ENCODE peak calls at places on chromosomes 5 and 9, in four cellular contexts. T is nephron progenitor cell, P is hepatocyte, C is neural crest cell. X is an unnamed sample.

GRCh38 chr5:158382473-158382872 is 523.5 kb upstream of the CLINT1 start:
- DNase-seq in T (no peak), P (peak), C (no peak), X (peak)

GRCh38 chr5:50420343-50420935 is 20.6 kb downstream of the EMB start:
- DNase-seq in P (no peak), T (no peak), C (no peak), X (no peak)

GRCh38 chr5:110884005-110884404 is 145.2 kb downstream of the SLC25A46 start:
- DNase-seq in P (no peak), T (no peak), C (no peak), X (peak)

GRCh38 chr9:10173561-10173960 is 439.2 kb downstream of the PTPRD start:
- DNase-seq in P (no peak), T (no peak), C (no peak), X (no peak)

GRCh38 chr9:132708239-132708638 is 38.0 kb downstream of the GTF3C4 start:
- DNase-seq in C (no peak), T (no peak), P (no peak), X (no peak)

GRCh38 chr9:120989065-120989464 is 61.0 kb downstream of the C5 start:
- DNase-seq in P (no peak), C (no peak), T (no peak), X (no peak)

GRCh38 chr5:132309679-132310078 is 15.5 kb downstream of the SLC22A4 start:
- DNase-seq in P (no peak), T (no peak), C (no peak), X (no peak)

GRCh38 chr9:132116583-132116982 is 36.9 kb upstream of the MED27 start:
- DNase-seq in C (no peak), P (no peak), T (no peak), X (no peak)

DNA sequence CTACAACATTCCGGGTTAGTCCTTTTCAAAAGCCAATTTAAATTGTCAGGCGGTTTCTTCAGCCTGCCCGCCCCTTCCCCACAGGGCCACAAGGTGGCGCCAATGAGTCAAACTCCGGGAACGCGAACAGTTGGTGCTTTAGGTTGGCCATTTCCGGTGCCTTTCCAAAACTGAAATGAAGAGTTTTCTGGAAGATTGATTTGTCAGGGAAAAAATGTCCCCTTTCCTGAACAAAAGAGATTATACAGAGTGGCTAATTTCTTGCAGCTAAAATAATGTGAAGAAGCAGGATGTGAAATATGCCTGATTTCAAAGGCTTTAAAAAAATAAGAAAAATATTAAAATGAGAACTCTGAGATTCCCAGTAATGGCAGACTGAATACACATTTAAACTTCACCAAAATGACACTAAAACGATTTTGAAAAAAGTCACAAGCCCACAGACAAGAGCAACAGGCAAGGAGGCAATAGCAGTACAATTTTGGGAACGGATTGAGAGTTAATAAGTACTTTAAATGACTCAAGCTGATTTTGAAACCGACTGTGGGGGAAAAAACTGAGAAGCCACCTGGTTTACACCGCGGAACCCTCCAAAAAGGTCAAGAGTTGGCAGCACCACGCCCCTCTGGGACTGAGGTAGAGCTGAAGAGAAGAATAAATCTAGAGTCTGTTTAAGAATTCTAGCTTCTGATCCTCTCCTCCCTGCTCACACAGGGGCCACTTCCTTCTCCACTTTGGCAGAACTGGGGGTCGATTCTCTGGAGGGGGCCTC is 45.7 kb downstream of the SLC46A2 start:
- DNase-seq in T (peak), C (peak), P (peak), X (peak)
- TF ChIP-seq CTCF in T (peak), C (peak), P (peak), X (peak)

GRCh38 chr5:151087475-151087874 is 6.6 kb upstream of the TNIP1 start:
- DNase-seq in P (no peak), T (no peak), C (no peak), X (no peak)
- TF ChIP-seq CTCF in P (no peak), T (no peak), C (no peak), X (no peak)

GRCh38 chr5:76482961-76483360 is 79.9 kb downstream of the IQGAP2 start:
- DNase-seq in P (no peak), T (no peak), C (no peak), X (no peak)

GRCh38 chr5:76479973-76480667 is 77.0 kb downstream of the IQGAP2 start:
- DNase-seq in P (peak), T (no peak), C (no peak), X (no peak)

GRCh38 chr5:76485511-76485910 is 82.4 kb downstream of the IQGAP2 start:
- DNase-seq in C (no peak), T (no peak), P (no peak), X (no peak)

GRCh38 chr5:76487784-76488183 is 84.7 kb downstream of the IQGAP2 start:
- DNase-seq in T (no peak), C (no peak), P (no peak), X (no peak)

DNA sequence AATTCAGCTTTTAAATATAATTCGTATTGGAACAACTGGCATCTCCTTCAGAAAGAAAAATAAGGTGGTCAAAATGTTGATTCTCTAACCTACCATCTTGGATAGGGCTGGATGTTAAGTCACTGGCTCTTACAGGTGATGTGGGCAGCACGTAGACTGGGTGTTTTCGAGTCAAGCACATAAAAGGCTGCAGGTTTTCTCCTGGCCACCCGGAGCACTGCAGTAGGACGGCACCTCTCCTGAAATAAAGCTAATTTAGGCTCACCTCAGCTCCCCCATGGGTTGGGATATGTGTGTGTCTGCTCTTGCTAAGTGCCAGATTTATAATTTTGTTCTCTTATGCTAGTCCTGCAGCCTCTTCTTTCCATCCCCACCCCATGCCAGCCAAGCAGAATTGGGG is 80.3 kb downstream of the IQGAP2 start:
- DNase-seq in C (no peak), P (no peak), T (no peak), X (no peak)
- TF ChIP-seq CTCF in C (no peak), P (no peak), T (no peak), X (no peak)

GRCh38 chr5:123916331-123917121 is 404.5 kb downstream of the CSNK1G3 start:
- DNase-seq in P (peak), T (no peak), C (no peak), X (peak)
- TF ChIP-seq CTCF in P (no peak), T (no peak), C (no peak), X (no peak)

DNA sequence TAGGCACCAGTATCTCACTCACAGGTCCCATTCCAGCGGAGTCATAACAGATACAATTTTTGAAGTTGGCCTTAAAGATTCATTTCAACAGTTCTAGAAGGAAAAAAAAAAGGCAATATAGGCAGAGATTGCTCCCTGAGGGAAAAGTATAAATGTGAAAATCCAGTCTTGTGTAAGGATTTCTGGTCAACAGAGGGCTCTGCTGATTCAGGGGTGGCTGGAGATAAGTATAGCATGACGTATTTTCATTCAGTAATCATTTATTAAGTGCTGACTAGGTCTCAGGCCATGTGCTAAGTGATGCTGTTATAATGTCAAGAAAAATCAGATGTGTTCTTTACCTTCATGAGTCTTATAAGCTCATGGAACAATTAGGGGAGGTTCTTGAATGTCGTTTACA is 377.3 kb upstream of the MEF2C start:
- DNase-seq in T (no peak), C (no peak), P (no peak), X (no peak)
- TF ChIP-seq CTCF in T (no peak), C (no peak), P (no peak), X (no peak)

GRCh38 chr5:18043344-18043743 is 409.1 kb downstream of the TAF11L14 start:
- DNase-seq in P (no peak), C (no peak), T (no peak), X (peak)
- TF ChIP-seq CTCF in P (no peak), C (no peak), T (no peak), X (no peak)

DNA sequence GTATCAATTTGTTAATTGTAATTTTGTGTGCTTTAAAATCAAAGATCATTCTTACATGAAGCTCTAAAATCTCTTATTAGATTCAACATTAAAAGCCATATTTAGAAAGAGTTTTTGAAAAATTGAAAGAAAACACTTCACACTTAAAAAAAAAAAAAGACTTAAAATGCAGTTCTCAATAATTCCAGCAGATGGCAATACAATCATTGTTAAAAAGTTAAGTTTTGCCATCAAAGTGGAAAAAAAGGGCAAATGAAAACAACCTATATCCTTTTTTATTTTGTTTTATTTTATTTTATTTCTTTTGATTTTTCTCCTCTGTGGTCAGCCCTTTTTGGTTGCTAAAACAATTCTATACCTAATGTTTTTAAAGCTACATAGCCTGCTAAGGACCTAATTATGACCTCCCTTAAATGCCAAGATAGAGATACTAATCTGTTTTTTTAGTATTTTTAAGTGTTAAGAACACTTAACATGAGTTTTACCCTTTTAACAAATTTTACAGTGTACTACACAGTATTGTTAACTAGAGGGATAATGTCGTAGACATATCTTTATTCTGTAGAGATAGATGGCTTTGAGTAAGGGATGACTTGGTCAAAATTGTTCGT is 154.2 kb upstream of the DAB2 start:
- DNase-seq in T (no peak), P (peak), C (no peak), X (peak)
- TF ChIP-seq CTCF in T (peak), P (peak), C (peak), X (peak)

DNA sequence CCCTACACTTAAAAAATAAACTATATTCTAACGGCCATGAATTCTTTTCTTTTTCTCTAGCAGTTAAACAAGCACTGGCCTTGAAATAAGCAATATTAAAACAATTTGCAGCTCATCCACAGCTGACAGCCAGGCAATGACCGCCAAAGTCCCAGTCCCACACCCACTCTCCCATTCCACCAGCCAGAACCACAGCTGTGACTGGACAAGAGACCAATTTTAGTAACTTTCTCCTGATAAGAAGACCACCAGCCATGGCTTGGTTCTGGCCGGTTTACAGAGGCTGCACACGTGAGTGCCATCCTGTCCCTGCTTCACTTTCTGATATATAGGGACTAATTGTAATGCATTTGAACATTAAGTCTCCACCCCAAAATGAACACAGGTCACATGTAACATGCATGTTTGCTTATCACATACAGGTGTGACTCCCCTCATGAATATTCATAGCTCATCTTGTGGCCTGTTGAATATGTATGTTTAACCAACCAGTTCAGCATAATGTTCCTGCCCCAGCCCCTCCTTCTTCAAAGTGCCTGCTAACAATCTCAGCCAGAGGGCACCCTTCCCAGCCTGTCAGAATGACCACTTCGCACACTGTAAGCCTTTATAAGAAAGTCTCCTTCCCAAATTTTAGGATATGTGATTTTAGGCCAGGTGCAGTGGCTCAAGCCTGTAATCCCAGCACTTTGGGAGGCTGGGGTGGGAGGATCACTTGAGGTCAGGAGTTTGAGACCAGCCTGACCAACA is 23.9 kb upstream of the FANCC start:
- DNase-seq in P (no peak), T (no peak), C (no peak), X (peak)
- TF ChIP-seq CTCF in P (peak), T (no peak), C (peak), X (no peak)

DNA sequence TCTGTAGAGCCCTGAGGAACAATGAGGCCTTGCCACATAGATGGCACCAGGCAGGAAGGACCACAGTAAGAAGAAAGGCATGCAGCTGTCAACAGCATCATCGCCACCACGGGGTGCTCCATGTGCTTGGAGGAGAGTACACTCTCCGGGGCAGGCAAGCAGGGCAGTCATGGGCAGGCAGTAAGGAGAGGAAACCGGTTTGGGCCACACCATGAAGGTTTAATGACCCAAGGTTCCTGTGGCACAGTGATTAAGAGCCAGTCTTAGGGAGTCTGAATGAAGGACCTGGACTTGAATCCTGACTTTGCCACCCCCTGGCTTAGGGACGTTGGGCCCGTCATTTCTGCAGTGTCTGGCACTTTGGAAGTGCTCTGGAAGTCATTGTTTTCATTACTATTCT is 80.6 kb upstream of the ZBTB43 start:
- DNase-seq in C (no peak), P (no peak), T (no peak), X (no peak)
- TF ChIP-seq CTCF in C (no peak), P (no peak), T (no peak), X (no peak)

GRCh38 chr5:80656425-80656824 is 1.6 kb upstream of the DHFR start:
- DNase-seq in C (no peak), P (no peak), T (no peak), X (no peak)
- TF ChIP-seq CTCF in C (peak), P (no peak), T (no peak), X (no peak)